ENCODE peak calls at places on chromosome 4, in ten cellular contexts. One of them, this sample, is unnamed.

GRCh38 chr4:137116144-137116543 is 416.1 kb downstream of the PCDH18 start:
- DNase-seq in posterior cingulate gyrus: no peak
- DNase-seq in activated gamma-delta T cell treated with Interleukin-2 at 50 U/mL for 16 hours: no peak
- DNase-seq in dermis blood vessel endothelial cell: no peak
- DNase-seq in osteocyte: no peak
- DNase-seq in NT2/D1: no peak
- DNase-seq in tibial nerve: no peak
- DNase-seq in esophagus squamous epithelium: no peak
- DNase-seq in ACHN: no peak
- DNase-seq in activated naive CD8-positive, alpha-beta T cell treated with anti-CD3 and anti-CD28 coated beads, Interleukin-2, amount 50 U/mL, for 24 hours: no peak
- DNase-seq in this sample: no peak

GRCh38 chr4:107838138-107838618 is 13.4 kb downstream of the SGMS2 start:
- DNase-seq in NT2/D1: no peak
- DNase-seq in activated gamma-delta T cell treated with Interleukin-2 at 50 U/mL for 16 hours: no peak
- DNase-seq in activated naive CD8-positive, alpha-beta T cell treated with anti-CD3 and anti-CD28 coated beads, Interleukin-2, amount 50 U/mL, for 24 hours: no peak
- DNase-seq in esophagus squamous epithelium: no peak
- DNase-seq in osteocyte: no peak
- DNase-seq in ACHN: no peak
- DNase-seq in dermis blood vessel endothelial cell: no peak
- DNase-seq in posterior cingulate gyrus: no peak
- DNase-seq in tibial nerve: no peak
- DNase-seq in this sample: no peak

GRCh38 chr4:20085653-20086052 is 166.1 kb upstream of the SLIT2 start:
- DNase-seq in osteocyte: no peak
- DNase-seq in esophagus squamous epithelium: no peak
- DNase-seq in activated naive CD8-positive, alpha-beta T cell treated with anti-CD3 and anti-CD28 coated beads, Interleukin-2, amount 50 U/mL, for 24 hours: no peak
- DNase-seq in ACHN: no peak
- DNase-seq in NT2/D1: no peak
- DNase-seq in tibial nerve: no peak
- DNase-seq in dermis blood vessel endothelial cell: no peak
- DNase-seq in posterior cingulate gyrus: no peak
- DNase-seq in activated gamma-delta T cell treated with Interleukin-2 at 50 U/mL for 16 hours: no peak
- DNase-seq in this sample: no peak

GRCh38 chr4:165190591-165191212 is 16.7 kb upstream of the KLHL2 start:
- DNase-seq in ACHN: no peak
- DNase-seq in dermis blood vessel endothelial cell: no peak
- DNase-seq in posterior cingulate gyrus: no peak
- DNase-seq in activated gamma-delta T cell treated with Interleukin-2 at 50 U/mL for 16 hours: no peak
- DNase-seq in esophagus squamous epithelium: no peak
- DNase-seq in NT2/D1: no peak
- DNase-seq in osteocyte: no peak
- DNase-seq in activated naive CD8-positive, alpha-beta T cell treated with anti-CD3 and anti-CD28 coated beads, Interleukin-2, amount 50 U/mL, for 24 hours: no peak
- DNase-seq in tibial nerve: no peak
- DNase-seq in this sample: no peak

GRCh38 chr4:1177274-1178141 is 5.1 kb upstream of the SPON2 start:
- DNase-seq in ACHN: no peak
- DNase-seq in osteocyte: peak
- DNase-seq in dermis blood vessel endothelial cell: no peak
- DNase-seq in activated naive CD8-positive, alpha-beta T cell treated with anti-CD3 and anti-CD28 coated beads, Interleukin-2, amount 50 U/mL, for 24 hours: peak
- DNase-seq in esophagus squamous epithelium: no peak
- DNase-seq in posterior cingulate gyrus: no peak
- DNase-seq in activated gamma-delta T cell treated with Interleukin-2 at 50 U/mL for 16 hours: peak
- DNase-seq in tibial nerve: no peak
- DNase-seq in NT2/D1: no peak
- DNase-seq in this sample: no peak

GRCh38 chr4:67697860-67698655 is 2.9 kb downstream of the UBA6 start:
- DNase-seq in ACHN: no peak
- DNase-seq in NT2/D1: no peak
- DNase-seq in activated naive CD8-positive, alpha-beta T cell treated with anti-CD3 and anti-CD28 coated beads, Interleukin-2, amount 50 U/mL, for 24 hours: no peak
- DNase-seq in posterior cingulate gyrus: no peak
- DNase-seq in tibial nerve: no peak
- DNase-seq in dermis blood vessel endothelial cell: no peak
- DNase-seq in esophagus squamous epithelium: no peak
- DNase-seq in activated gamma-delta T cell treated with Interleukin-2 at 50 U/mL for 16 hours: no peak
- DNase-seq in osteocyte: no peak
- DNase-seq in this sample: no peak

GRCh38 chr4:183945741-183946140 is 40.6 kb downstream of the STOX2 start:
- DNase-seq in activated naive CD8-positive, alpha-beta T cell treated with anti-CD3 and anti-CD28 coated beads, Interleukin-2, amount 50 U/mL, for 24 hours: no peak
- DNase-seq in esophagus squamous epithelium: no peak
- DNase-seq in NT2/D1: no peak
- DNase-seq in posterior cingulate gyrus: no peak
- DNase-seq in dermis blood vessel endothelial cell: no peak
- DNase-seq in ACHN: no peak
- DNase-seq in osteocyte: no peak
- DNase-seq in activated gamma-delta T cell treated with Interleukin-2 at 50 U/mL for 16 hours: no peak
- DNase-seq in tibial nerve: no peak
- DNase-seq in this sample: no peak

GRCh38 chr4:150173854-150174398 is 95.7 kb downstream of the DCLK2 start:
- DNase-seq in NT2/D1: no peak
- DNase-seq in osteocyte: no peak
- DNase-seq in activated naive CD8-positive, alpha-beta T cell treated with anti-CD3 and anti-CD28 coated beads, Interleukin-2, amount 50 U/mL, for 24 hours: no peak
- DNase-seq in ACHN: no peak
- DNase-seq in tibial nerve: no peak
- DNase-seq in dermis blood vessel endothelial cell: peak
- DNase-seq in activated gamma-delta T cell treated with Interleukin-2 at 50 U/mL for 16 hours: no peak
- DNase-seq in posterior cingulate gyrus: no peak
- DNase-seq in esophagus squamous epithelium: no peak
- DNase-seq in this sample: peak

GRCh38 chr4:37645736-37646135 is 40.4 kb downstream of the RELL1 start:
- DNase-seq in NT2/D1: no peak
- DNase-seq in esophagus squamous epithelium: no peak
- DNase-seq in activated naive CD8-positive, alpha-beta T cell treated with anti-CD3 and anti-CD28 coated beads, Interleukin-2, amount 50 U/mL, for 24 hours: no peak
- DNase-seq in tibial nerve: no peak
- DNase-seq in dermis blood vessel endothelial cell: no peak
- DNase-seq in osteocyte: no peak
- DNase-seq in posterior cingulate gyrus: no peak
- DNase-seq in ACHN: no peak
- DNase-seq in activated gamma-delta T cell treated with Interleukin-2 at 50 U/mL for 16 hours: no peak
- DNase-seq in this sample: no peak

GRCh38 chr4:73257995-73258667 is 467 bp downstream of the ANKRD17 start:
- DNase-seq in ACHN: peak
- DNase-seq in posterior cingulate gyrus: no peak
- DNase-seq in activated gamma-delta T cell treated with Interleukin-2 at 50 U/mL for 16 hours: no peak
- DNase-seq in dermis blood vessel endothelial cell: peak
- DNase-seq in tibial nerve: peak
- DNase-seq in osteocyte: no peak
- DNase-seq in NT2/D1: no peak
- DNase-seq in activated naive CD8-positive, alpha-beta T cell treated with anti-CD3 and anti-CD28 coated beads, Interleukin-2, amount 50 U/mL, for 24 hours: no peak
- DNase-seq in esophagus squamous epithelium: no peak
- DNase-seq in this sample: peak

GRCh38 chr4:25928956-25929336 is 14.9 kb downstream of the SMIM20 start:
- DNase-seq in activated gamma-delta T cell treated with Interleukin-2 at 50 U/mL for 16 hours: no peak
- DNase-seq in activated naive CD8-positive, alpha-beta T cell treated with anti-CD3 and anti-CD28 coated beads, Interleukin-2, amount 50 U/mL, for 24 hours: no peak
- DNase-seq in esophagus squamous epithelium: no peak
- DNase-seq in NT2/D1: no peak
- DNase-seq in dermis blood vessel endothelial cell: peak
- DNase-seq in tibial nerve: no peak
- DNase-seq in ACHN: no peak
- DNase-seq in posterior cingulate gyrus: no peak
- DNase-seq in osteocyte: no peak
- DNase-seq in this sample: no peak